ENCODE peak calls at places on chromosomes 2 and 18, in nine cellular contexts. One of them, this sample, is unnamed.

GRCh38 chr18:32768646-32769206 is 4.1 kb downstream of the KLHL14 start:
- DNase-seq in fibroblast of the aortic adventitia: no peak
- DNase-seq in kidney: no peak
- DNase-seq in cardiac muscle cell: no peak
- DNase-seq in fibroblast of pulmonary artery: no peak
- DNase-seq in mucosa of descending colon: no peak
- DNase-seq in WERI-Rb-1: no peak
- DNase-seq in HL-60: no peak
- DNase-seq in thoracic aorta: no peak
- DNase-seq in this sample: no peak

GRCh38 chr18:52499646-52500045 is 159.6 kb downstream of the DCC start:
- DNase-seq in fibroblast of the aortic adventitia: no peak
- DNase-seq in HL-60: no peak
- DNase-seq in fibroblast of pulmonary artery: no peak
- DNase-seq in kidney: no peak
- DNase-seq in thoracic aorta: no peak
- DNase-seq in cardiac muscle cell: no peak
- DNase-seq in mucosa of descending colon: no peak
- DNase-seq in WERI-Rb-1: peak
- DNase-seq in this sample: no peak

GRCh38 chr2:191351921-191352320 is 106.7 kb downstream of the MYO1B start:
- DNase-seq in HL-60: no peak
- DNase-seq in mucosa of descending colon: no peak
- DNase-seq in fibroblast of pulmonary artery: peak
- DNase-seq in WERI-Rb-1: no peak
- DNase-seq in thoracic aorta: no peak
- DNase-seq in cardiac muscle cell: no peak
- DNase-seq in fibroblast of the aortic adventitia: peak
- DNase-seq in kidney: no peak
- DNase-seq in this sample: no peak

GRCh38 chr2:237157551-237158102 is 71.9 kb downstream of the COPS8 start:
- DNase-seq in kidney: no peak
- DNase-seq in mucosa of descending colon: no peak
- DNase-seq in fibroblast of the aortic adventitia: no peak
- DNase-seq in WERI-Rb-1: no peak
- DNase-seq in thoracic aorta: no peak
- DNase-seq in fibroblast of pulmonary artery: no peak
- DNase-seq in HL-60: no peak
- DNase-seq in cardiac muscle cell: no peak
- DNase-seq in this sample: no peak

GRCh38 chr2:215137741-215138340 is 585 bp downstream of the ABCA12 start:
- DNase-seq in fibroblast of the aortic adventitia: peak
- DNase-seq in thoracic aorta: no peak
- DNase-seq in kidney: no peak
- DNase-seq in WERI-Rb-1: no peak
- DNase-seq in cardiac muscle cell: no peak
- DNase-seq in fibroblast of pulmonary artery: peak
- DNase-seq in HL-60: no peak
- DNase-seq in mucosa of descending colon: no peak
- DNase-seq in this sample: peak

GRCh38 chr2:36253086-36253485 is 102.5 kb upstream of the CRIM1 start:
- DNase-seq in mucosa of descending colon: no peak
- DNase-seq in HL-60: no peak
- DNase-seq in cardiac muscle cell: no peak
- DNase-seq in WERI-Rb-1: no peak
- DNase-seq in thoracic aorta: no peak
- DNase-seq in kidney: no peak
- DNase-seq in fibroblast of the aortic adventitia: no peak
- DNase-seq in fibroblast of pulmonary artery: no peak
- DNase-seq in this sample: no peak

GRCh38 chr2:26008851-26009566 is 24.9 kb upstream of the RAB10 start:
- DNase-seq in fibroblast of pulmonary artery: peak
- DNase-seq in fibroblast of the aortic adventitia: peak
- DNase-seq in WERI-Rb-1: no peak
- DNase-seq in thoracic aorta: no peak
- DNase-seq in mucosa of descending colon: peak
- DNase-seq in kidney: no peak
- DNase-seq in cardiac muscle cell: no peak
- DNase-seq in HL-60: peak
- DNase-seq in this sample: no peak

GRCh38 chr2:241514986-241515737 is 6.8 kb upstream of the STK25 start:
- DNase-seq in fibroblast of the aortic adventitia: no peak
- DNase-seq in mucosa of descending colon: no peak
- DNase-seq in cardiac muscle cell: no peak
- DNase-seq in WERI-Rb-1: no peak
- DNase-seq in kidney: no peak
- DNase-seq in fibroblast of pulmonary artery: no peak
- DNase-seq in thoracic aorta: no peak
- DNase-seq in HL-60: no peak
- DNase-seq in this sample: no peak

GRCh38 chr2:158414538-158414937 is 42.0 kb downstream of the CCDC148 start:
- DNase-seq in WERI-Rb-1: no peak
- DNase-seq in kidney: no peak
- DNase-seq in thoracic aorta: no peak
- DNase-seq in cardiac muscle cell: no peak
- DNase-seq in mucosa of descending colon: no peak
- DNase-seq in fibroblast of the aortic adventitia: peak
- DNase-seq in HL-60: no peak
- DNase-seq in fibroblast of pulmonary artery: peak
- DNase-seq in this sample: no peak

GRCh38 chr18:58314284-58314683 is 270.3 kb downstream of the NEDD4L start:
- DNase-seq in cardiac muscle cell: no peak
- DNase-seq in kidney: no peak
- DNase-seq in thoracic aorta: peak
- DNase-seq in HL-60: peak
- DNase-seq in mucosa of descending colon: no peak
- DNase-seq in WERI-Rb-1: no peak
- DNase-seq in fibroblast of pulmonary artery: peak
- DNase-seq in fibroblast of the aortic adventitia: peak
- DNase-seq in this sample: peak

GRCh38 chr2:97763176-97763845 is 49.9 kb downstream of the ZAP70 start:
- DNase-seq in thoracic aorta: no peak
- DNase-seq in HL-60: no peak
- DNase-seq in mucosa of descending colon: no peak
- DNase-seq in WERI-Rb-1: no peak
- DNase-seq in cardiac muscle cell: no peak
- DNase-seq in fibroblast of the aortic adventitia: no peak
- DNase-seq in kidney: peak
- DNase-seq in fibroblast of pulmonary artery: no peak
- DNase-seq in this sample: no peak

GRCh38 chr2:21043744-21044532 is at the start of gene APOB:
- DNase-seq in fibroblast of the aortic adventitia: no peak
- DNase-seq in mucosa of descending colon: peak
- DNase-seq in cardiac muscle cell: peak
- DNase-seq in WERI-Rb-1: no peak
- DNase-seq in thoracic aorta: no peak
- DNase-seq in HL-60: no peak
- DNase-seq in fibroblast of pulmonary artery: no peak
- DNase-seq in kidney: no peak
- DNase-seq in this sample: no peak

GRCh38 chr2:21042708-21042957 is 1.2 kb downstream of the APOB start:
- DNase-seq in kidney: no peak
- DNase-seq in mucosa of descending colon: no peak
- DNase-seq in thoracic aorta: no peak
- DNase-seq in fibroblast of pulmonary artery: no peak
- DNase-seq in cardiac muscle cell: no peak
- DNase-seq in fibroblast of the aortic adventitia: no peak
- DNase-seq in HL-60: no peak
- DNase-seq in WERI-Rb-1: no peak
- DNase-seq in this sample: no peak

GRCh38 chr2:21044694-21045371 is 960 bp upstream of the APOB start:
- DNase-seq in kidney: no peak
- DNase-seq in mucosa of descending colon: no peak
- DNase-seq in HL-60: no peak
- DNase-seq in WERI-Rb-1: no peak
- DNase-seq in cardiac muscle cell: no peak
- DNase-seq in thoracic aorta: no peak
- DNase-seq in fibroblast of the aortic adventitia: no peak
- DNase-seq in fibroblast of pulmonary artery: no peak
- DNase-seq in this sample: no peak

GRCh38 chr2:21041943-21042707 is 1.7 kb downstream of the APOB start:
- DNase-seq in HL-60: no peak
- DNase-seq in cardiac muscle cell: no peak
- DNase-seq in fibroblast of pulmonary artery: peak
- DNase-seq in thoracic aorta: no peak
- DNase-seq in kidney: no peak
- DNase-seq in mucosa of descending colon: no peak
- DNase-seq in WERI-Rb-1: no peak
- DNase-seq in fibroblast of the aortic adventitia: no peak
- DNase-seq in this sample: no peak

DNA sequence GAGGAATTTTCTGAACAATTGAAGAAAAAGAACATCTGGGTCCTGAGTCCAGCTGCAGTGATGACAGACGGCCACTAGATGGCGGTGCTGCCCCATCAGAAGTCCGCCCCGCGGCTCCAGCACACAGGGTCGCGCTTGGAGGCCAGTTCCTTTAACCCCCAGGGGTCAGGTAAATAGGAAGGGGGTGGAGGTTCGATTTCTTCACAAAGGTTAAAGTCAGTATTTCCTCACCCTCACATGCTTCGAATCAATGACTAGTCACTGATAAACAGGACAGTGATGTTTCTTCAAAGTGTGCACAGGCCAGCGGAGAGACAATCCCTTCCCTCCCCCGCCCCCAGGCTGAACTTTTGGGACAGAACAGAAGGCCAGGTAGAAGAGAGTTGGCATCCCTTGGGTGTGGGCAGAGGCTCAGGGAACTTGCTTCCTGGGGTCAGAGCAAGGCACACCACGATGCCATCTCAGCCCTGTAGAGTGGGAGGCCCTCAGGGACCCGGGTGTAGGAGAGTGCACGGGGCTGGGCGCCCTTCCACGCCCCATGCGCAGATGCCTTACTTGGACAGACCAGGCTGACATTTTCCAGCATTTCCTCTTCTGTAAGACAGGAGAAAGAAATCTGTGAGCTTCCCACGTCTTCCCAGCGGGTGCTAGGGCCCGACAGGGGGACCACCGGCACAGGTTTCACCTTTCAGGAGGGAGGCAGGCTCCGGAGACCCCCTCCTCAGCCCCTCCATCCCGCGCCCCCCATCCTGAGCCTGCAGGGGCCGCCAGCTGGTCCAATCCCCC is 722 bp downstream of the APOB start:
- DNase-seq in cardiac muscle cell: peak
- DNase-seq in HL-60: peak
- DNase-seq in WERI-Rb-1: peak
- DNase-seq in kidney: peak
- DNase-seq in fibroblast of the aortic adventitia: peak
- DNase-seq in fibroblast of pulmonary artery: peak
- DNase-seq in thoracic aorta: no peak
- DNase-seq in mucosa of descending colon: peak
- DNase-seq in this sample: no peak
- H3K4me3 ChIP-seq in cardiac muscle cell: no peak
- H3K4me3 ChIP-seq in HL-60: no peak
- H3K4me3 ChIP-seq in WERI-Rb-1: no peak
- H3K4me3 ChIP-seq in kidney: no peak
- H3K4me3 ChIP-seq in fibroblast of the aortic adventitia: no peak
- H3K4me3 ChIP-seq in fibroblast of pulmonary artery: no peak
- H3K4me3 ChIP-seq in thoracic aorta: peak
- H3K4me3 ChIP-seq in mucosa of descending colon: no peak
- H3K4me3 ChIP-seq in this sample: no peak

GRCh38 chr2:199760574-199760973 is 90.4 kb downstream of the FTCDNL1 start:
- DNase-seq in fibroblast of pulmonary artery: no peak
- DNase-seq in fibroblast of the aortic adventitia: no peak
- DNase-seq in cardiac muscle cell: no peak
- DNase-seq in HL-60: no peak
- DNase-seq in mucosa of descending colon: no peak
- DNase-seq in kidney: no peak
- DNase-seq in thoracic aorta: no peak
- DNase-seq in WERI-Rb-1: no peak
- DNase-seq in this sample: no peak
- TF ChIP-seq CTCF in fibroblast of pulmonary artery: no peak
- TF ChIP-seq CTCF in fibroblast of the aortic adventitia: no peak
- TF ChIP-seq CTCF in cardiac muscle cell: no peak
- TF ChIP-seq CTCF in HL-60: no peak
- TF ChIP-seq CTCF in mucosa of descending colon: no peak
- TF ChIP-seq CTCF in kidney: no peak
- TF ChIP-seq CTCF in thoracic aorta: no peak
- TF ChIP-seq CTCF in WERI-Rb-1: no peak
- TF ChIP-seq CTCF in this sample: no peak

GRCh38 chr2:11863513-11864328 is 117.3 kb downstream of the LPIN1 start:
- DNase-seq in thoracic aorta: peak
- DNase-seq in fibroblast of the aortic adventitia: peak
- DNase-seq in WERI-Rb-1: peak
- DNase-seq in HL-60: peak
- DNase-seq in mucosa of descending colon: peak
- DNase-seq in cardiac muscle cell: peak
- DNase-seq in fibroblast of pulmonary artery: peak
- DNase-seq in kidney: peak
- DNase-seq in this sample: peak
- H3K4me3 ChIP-seq in thoracic aorta: peak
- H3K4me3 ChIP-seq in fibroblast of the aortic adventitia: no peak
- H3K4me3 ChIP-seq in WERI-Rb-1: no peak
- H3K4me3 ChIP-seq in HL-60: no peak
- H3K4me3 ChIP-seq in mucosa of descending colon: no peak
- H3K4me3 ChIP-seq in cardiac muscle cell: no peak
- H3K4me3 ChIP-seq in fibroblast of pulmonary artery: peak
- H3K4me3 ChIP-seq in kidney: peak
- H3K4me3 ChIP-seq in this sample: no peak

GRCh38 chr2:23639406-23639982 is 254.5 kb downstream of the KLHL29 start:
- DNase-seq in fibroblast of the aortic adventitia: no peak
- DNase-seq in thoracic aorta: no peak
- DNase-seq in mucosa of descending colon: no peak
- DNase-seq in kidney: no peak
- DNase-seq in cardiac muscle cell: no peak
- DNase-seq in WERI-Rb-1: no peak
- DNase-seq in fibroblast of pulmonary artery: no peak
- DNase-seq in HL-60: no peak
- DNase-seq in this sample: no peak

GRCh38 chr2:23633966-23634365 is 249.0 kb downstream of the KLHL29 start:
- DNase-seq in HL-60: no peak
- DNase-seq in thoracic aorta: no peak
- DNase-seq in cardiac muscle cell: no peak
- DNase-seq in kidney: peak
- DNase-seq in fibroblast of pulmonary artery: no peak
- DNase-seq in mucosa of descending colon: no peak
- DNase-seq in WERI-Rb-1: no peak
- DNase-seq in fibroblast of the aortic adventitia: no peak
- DNase-seq in this sample: no peak

GRCh38 chr2:23637011-23637778 is 252.2 kb downstream of the KLHL29 start:
- DNase-seq in kidney: no peak
- DNase-seq in fibroblast of the aortic adventitia: peak
- DNase-seq in fibroblast of pulmonary artery: peak
- DNase-seq in mucosa of descending colon: no peak
- DNase-seq in HL-60: no peak
- DNase-seq in thoracic aorta: no peak
- DNase-seq in cardiac muscle cell: no peak
- DNase-seq in WERI-Rb-1: no peak
- DNase-seq in this sample: no peak

GRCh38 chr2:23635666-23636340 is 250.8 kb downstream of the KLHL29 start:
- DNase-seq in WERI-Rb-1: no peak
- DNase-seq in kidney: peak
- DNase-seq in HL-60: no peak
- DNase-seq in fibroblast of pulmonary artery: no peak
- DNase-seq in cardiac muscle cell: no peak
- DNase-seq in thoracic aorta: no peak
- DNase-seq in fibroblast of the aortic adventitia: no peak
- DNase-seq in mucosa of descending colon: no peak
- DNase-seq in this sample: no peak

DNA sequence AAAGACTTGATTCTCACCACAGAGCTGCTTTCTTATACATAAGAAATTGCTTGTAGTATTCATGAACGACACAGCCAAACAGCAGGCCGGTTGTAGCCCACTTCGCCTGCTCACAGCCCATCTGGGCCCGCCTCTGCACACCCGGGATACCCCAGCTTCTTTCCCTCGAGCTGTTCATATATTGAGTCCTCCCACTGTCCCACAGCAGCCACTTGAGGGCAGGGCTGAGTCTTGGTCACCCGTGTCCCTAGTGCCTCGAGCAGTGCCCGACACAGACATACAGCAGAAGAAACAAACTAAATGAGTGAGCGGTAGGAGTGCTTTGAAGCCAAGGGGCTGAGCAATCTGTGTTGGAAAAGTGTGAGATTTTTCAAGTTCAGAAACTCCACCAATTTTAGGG is 251.4 kb downstream of the KLHL29 start:
- DNase-seq in WERI-Rb-1: peak
- DNase-seq in kidney: peak
- DNase-seq in fibroblast of the aortic adventitia: peak
- DNase-seq in mucosa of descending colon: no peak
- DNase-seq in HL-60: no peak
- DNase-seq in fibroblast of pulmonary artery: peak
- DNase-seq in cardiac muscle cell: no peak
- DNase-seq in thoracic aorta: no peak
- DNase-seq in this sample: no peak
- TF ChIP-seq CTCF in WERI-Rb-1: peak
- TF ChIP-seq CTCF in kidney: peak
- TF ChIP-seq CTCF in fibroblast of the aortic adventitia: peak
- TF ChIP-seq CTCF in mucosa of descending colon: no peak
- TF ChIP-seq CTCF in HL-60: no peak
- TF ChIP-seq CTCF in fibroblast of pulmonary artery: peak
- TF ChIP-seq CTCF in cardiac muscle cell: peak
- TF ChIP-seq CTCF in thoracic aorta: no peak
- TF ChIP-seq CTCF in this sample: peak